ENCODE peak calls at places on chromosomes 3 and 15, in seven cellular contexts. W, J, Y, Q, U, K and E are unnamed samples.

GRCh38 chr3:172635588-172635987 is 75.3 kb downstream of the NCEH1 start:
- DNase-seq in W (no peak), U (no peak), Q (no peak), J (no peak), K (no peak), Y (no peak), E (no peak)

GRCh38 chr3:115341208-115341607 is 194.1 kb upstream of the ZBTB20 start:
- DNase-seq in J (no peak), Y (no peak), W (no peak), Q (no peak), U (peak; percentile 73), K (no peak), E (no peak)

GRCh38 chr3:69326821-69327433 is 59.0 kb downstream of the FRMD4B start:
- DNase-seq in U (peak; percentile 37), J (no peak), K (peak; percentile 21), Q (no peak), W (no peak), Y (no peak), E (peak; percentile 65)

GRCh38 chr15:28125673-28126651 is 26.8 kb upstream of the OCA2 start:
- DNase-seq in K (peak; percentile 41), Y (peak; percentile 42), W (peak; percentile 25), Q (peak; percentile 24), J (no peak), U (peak; percentile 80), E (peak; percentile 65)

GRCh38 chr3:8836096-8836495 is 66.7 kb upstream of the OXTR start:
- DNase-seq in W (no peak), K (no peak), J (no peak), U (no peak), Q (no peak), Y (no peak), E (no peak)

GRCh38 chr3:69970827-69971226 is 28.7 kb upstream of the SAMMSON start:
- DNase-seq in Y (no peak), Q (no peak), K (no peak), W (peak; percentile 33), J (no peak), U (no peak), E (no peak)

GRCh38 chr3:187946981-187947380 is 201.7 kb upstream of the BCL6 start:
- DNase-seq in W (no peak), Q (no peak), K (no peak), Y (no peak), U (no peak), J (no peak), E (peak; percentile 71)

GRCh38 chr15:83657549-83657948 is 3.6 kb downstream of the ADAMTSL3 start:
- DNase-seq in U (no peak), W (no peak), Q (no peak), J (no peak), Y (no peak), K (peak; percentile 14), E (no peak)

GRCh38 chr3:14633819-14634424 is 17.6 kb upstream of the CCDC174 start:
- DNase-seq in Y (no peak), W (peak; percentile 78), J (peak; percentile 77), K (peak; percentile 32), Q (peak; percentile 18), U (peak; percentile 48), E (peak; percentile 77)

GRCh38 chr3:103644450-103644849 is 1209.6 kb downstream of the ZPLD1 start:
- DNase-seq in K (no peak), W (no peak), J (no peak), Y (no peak), U (peak; percentile 0), Q (no peak), E (no peak)

GRCh38 chr15:48647963-48648362 is 2.5 kb upstream of the FBN1 start:
- DNase-seq in Y (no peak), K (no peak), J (no peak), U (peak; percentile 79), Q (no peak), W (no peak), E (no peak)

GRCh38 chr3:179348325-179349013 is 960 bp downstream of the MFN1 start:
- DNase-seq in Y (no peak), J (no peak), K (no peak), U (peak; percentile 6), Q (no peak), W (no peak), E (peak; percentile 68)

GRCh38 chr3:60277376-60277800 is 973.9 kb downstream of the FHIT start:
- DNase-seq in W (no peak), Y (no peak), U (no peak), Q (no peak), K (no peak), J (no peak), E (no peak)

GRCh38 chr3:183515968-183516851 is 39.3 kb downstream of the KLHL6 start:
- DNase-seq in W (peak; percentile 14), J (peak; percentile 86), Y (no peak), U (no peak), Q (no peak), K (no peak), E (peak; percentile 93)

DNA sequence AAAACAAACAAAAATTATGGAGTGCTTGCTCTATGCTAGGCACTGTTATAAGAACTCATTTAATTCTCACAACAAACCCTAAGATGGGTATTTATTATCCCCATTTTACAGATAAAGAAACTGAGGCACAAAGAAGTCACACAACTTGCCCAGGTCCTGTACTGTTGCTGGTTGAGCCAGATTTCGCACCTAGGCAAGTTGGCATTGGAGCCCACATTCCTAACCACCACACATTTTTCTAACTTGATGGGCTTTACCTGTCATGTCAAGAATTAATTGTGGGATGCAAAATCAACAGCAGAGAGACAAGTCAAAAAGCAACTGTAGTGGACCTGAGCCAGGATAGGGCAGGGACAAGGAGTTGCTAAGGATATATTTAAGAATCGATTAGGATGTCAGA is 47.9 kb upstream of the VILL start:
- DNase-seq in Y (no peak), Q (no peak), W (no peak), U (no peak), J (no peak), K (no peak), E (no peak)
- H3K4me1 ChIP-seq in Y (no peaks in the 10 kb centered on the region), Q (peaks cover 4% of the 10 kb centered on the region), W (peaks cover 14% of the 10 kb centered on the region), U (peaks cover 44% of the 10 kb centered on the region), J (peaks cover 57% of the 10 kb centered on the region), K (peaks cover 94% of the 10 kb centered on the region), E (no peaks in the 10 kb centered on the region)

DNA sequence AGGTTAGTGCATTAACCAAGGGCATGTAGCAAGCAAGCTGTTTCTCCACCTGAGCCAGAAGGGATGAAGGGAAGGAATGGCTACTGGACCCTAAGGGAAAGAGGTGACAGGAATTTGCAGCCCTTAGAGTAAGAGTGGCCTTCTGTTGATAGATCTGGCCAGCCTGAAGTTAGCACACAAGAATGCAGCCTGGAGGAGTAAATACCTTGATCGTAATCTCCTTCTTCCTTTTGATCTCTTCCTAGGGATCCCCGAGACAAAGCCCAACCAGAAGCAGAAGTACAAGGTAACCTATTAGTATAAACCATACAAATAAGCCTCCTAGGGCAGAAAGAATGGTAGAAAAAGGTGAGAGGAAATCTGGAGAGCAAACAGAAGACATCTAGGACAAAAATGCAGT is 134.6 kb downstream of the ATP8B4 start:
- DNase-seq in K (no peak), J (no peak), U (no peak), Y (no peak), Q (no peak), W (no peak), E (no peak)
- H3K4me1 ChIP-seq in K (peaks cover 30% of the 10 kb centered on the region), J (no peaks in the 10 kb centered on the region), U (peaks cover 2% of the 10 kb centered on the region), Y (no peaks in the 10 kb centered on the region), Q (no peaks in the 10 kb centered on the region), W (no peaks in the 10 kb centered on the region), E (no peaks in the 10 kb centered on the region)

DNA sequence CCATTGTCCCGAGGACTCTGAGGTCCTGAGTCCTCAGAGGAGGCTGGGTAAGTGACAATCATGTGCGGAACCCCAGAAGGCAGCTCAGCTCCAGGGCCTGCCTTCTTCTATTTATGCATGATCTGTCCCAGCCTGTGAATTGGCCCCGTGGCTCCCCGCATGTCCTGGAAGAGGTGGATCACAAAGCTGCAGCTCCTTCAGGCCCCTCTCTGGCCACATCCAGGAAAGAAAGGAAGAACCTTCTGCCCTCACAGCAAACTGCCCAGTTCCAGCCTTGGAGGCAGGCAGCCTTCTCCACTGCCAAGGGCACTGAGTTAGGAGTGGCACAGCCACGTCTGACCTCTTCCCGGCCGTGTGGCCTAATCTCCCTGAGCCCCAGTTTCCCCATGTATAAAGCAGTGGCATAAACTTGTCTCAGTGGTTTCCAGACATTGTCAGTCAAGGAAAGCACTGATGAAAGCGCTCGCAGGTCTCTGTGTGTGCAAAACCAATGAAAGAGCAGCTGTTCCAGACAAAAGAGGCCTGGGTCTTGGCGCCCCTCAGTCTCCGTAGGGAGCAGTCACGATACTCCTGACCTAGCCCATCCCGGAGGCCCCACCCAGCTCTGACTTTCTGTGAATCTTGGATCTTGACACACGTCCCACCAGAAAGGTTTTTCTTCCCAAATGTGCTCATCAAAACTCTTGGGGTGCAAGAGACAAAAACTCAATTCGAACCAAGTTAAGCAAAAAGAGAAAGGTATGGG is 497.3 kb downstream of the SHQ1 start:
- DNase-seq in J (peak; percentile 38), U (no peak), Q (no peak), K (no peak), W (no peak), Y (peak; percentile 40), E (no peak)
- H3K4me1 ChIP-seq in J (peaks cover 7% of the 10 kb centered on the region), U (peaks cover 6% of the 10 kb centered on the region), Q (no peaks in the 10 kb centered on the region), K (peaks cover 22% of the 10 kb centered on the region), W (no peaks in the 10 kb centered on the region), Y (no peaks in the 10 kb centered on the region), E (no peaks in the 10 kb centered on the region)

GRCh38 chr15:98812711-98813441 is 164.5 kb downstream of the IGF1R start:
- DNase-seq in U (no peak), Q (no peak), Y (no peak), J (no peak), W (peak; percentile 67), K (no peak), E (no peak)
- H3K4me1 ChIP-seq in U (peaks cover 6% of the 10 kb centered on the region), Q (peaks cover 7% of the 10 kb centered on the region), Y (no peaks in the 10 kb centered on the region), J (no peaks in the 10 kb centered on the region), W (no peaks in the 10 kb centered on the region), K (peaks cover 22% of the 10 kb centered on the region), E (no peaks in the 10 kb centered on the region)

GRCh38 chr15:73940061-73940981 is 14.1 kb downstream of the LOXL1 start:
- DNase-seq in K (no peak), W (no peak), J (no peak), Y (peak; percentile 63), U (no peak), Q (no peak), E (no peak)

GRCh38 chr15:73941871-73942635 is 15.8 kb downstream of the LOXL1 start:
- DNase-seq in K (no peak), Q (no peak), W (no peak), U (no peak), Y (peak; percentile 64), J (no peak), E (no peak)

GRCh38 chr15:73942751-73943270 is 16.5 kb downstream of the LOXL1 start:
- DNase-seq in Q (no peak), Y (no peak), W (no peak), K (no peak), U (no peak), J (no peak), E (no peak)

GRCh38 chr15:73941449-73941848 is 15.2 kb downstream of the LOXL1 start:
- DNase-seq in W (no peak), Q (no peak), Y (no peak), J (no peak), K (no peak), U (no peak), E (no peak)

GRCh38 chr15:73941044-73941443 is 14.8 kb downstream of the LOXL1 start:
- DNase-seq in W (no peak), J (no peak), U (peak; percentile 89), Y (peak; percentile 88), Q (no peak), K (no peak), E (no peak)
- H3K4me1 ChIP-seq in W (no peaks in the 10 kb centered on the region), J (peaks cover 27% of the 10 kb centered on the region), U (peaks cover 51% of the 10 kb centered on the region), Y (peaks cover 6% of the 10 kb centered on the region), Q (no peaks in the 10 kb centered on the region), K (peaks cover 67% of the 10 kb centered on the region), E (no peaks in the 10 kb centered on the region)